ENCODE peak calls at places on chromosome 21, in ten cellular contexts. One of them, this sample, is unnamed.

GRCh38 chr21:20377250-20377649 is 621.0 kb upstream of the NCAM2 start:
- DNase-seq in GM12878: no peak
- DNase-seq in H1: no peak
- DNase-seq in GM12892: no peak
- DNase-seq in K562: no peak
- DNase-seq in breast epithelium: no peak
- DNase-seq in HCT116: no peak
- DNase-seq in stomach: no peak
- DNase-seq in HepG2: no peak
- DNase-seq in spleen: no peak
- DNase-seq in this sample: no peak

GRCh38 chr21:26140185-26140584 is 30.4 kb downstream of the APP start:
- DNase-seq in GM12878: no peak
- DNase-seq in stomach: peak
- DNase-seq in HCT116: peak
- DNase-seq in GM12892: no peak
- DNase-seq in H1: no peak
- DNase-seq in K562: peak
- DNase-seq in HepG2: peak
- DNase-seq in spleen: no peak
- DNase-seq in breast epithelium: peak
- DNase-seq in this sample: no peak

GRCh38 chr21:25838809-25839208 is 104.0 kb downstream of the GABPA start:
- DNase-seq in K562: no peak
- DNase-seq in breast epithelium: no peak
- DNase-seq in GM12878: no peak
- DNase-seq in stomach: no peak
- DNase-seq in HCT116: no peak
- DNase-seq in HepG2: no peak
- DNase-seq in H1: no peak
- DNase-seq in GM12892: no peak
- DNase-seq in spleen: no peak
- DNase-seq in this sample: no peak

GRCh38 chr21:39674794-39675193 is 62.1 kb downstream of the B3GALT5 start:
- DNase-seq in breast epithelium: no peak
- DNase-seq in HepG2: no peak
- DNase-seq in K562: no peak
- DNase-seq in GM12892: no peak
- DNase-seq in spleen: peak
- DNase-seq in H1: no peak
- DNase-seq in stomach: no peak
- DNase-seq in HCT116: no peak
- DNase-seq in GM12878: no peak
- DNase-seq in this sample: no peak

GRCh38 chr21:25670726-25671125 is 31.7 kb downstream of the JAM2 start:
- DNase-seq in HCT116: no peak
- DNase-seq in spleen: no peak
- DNase-seq in stomach: no peak
- DNase-seq in HepG2: no peak
- DNase-seq in H1: no peak
- DNase-seq in K562: no peak
- DNase-seq in GM12892: no peak
- DNase-seq in breast epithelium: no peak
- DNase-seq in GM12878: no peak
- DNase-seq in this sample: no peak

GRCh38 chr21:37636152-37636860 is 269.7 kb downstream of the DYRK1A start:
- DNase-seq in GM12892: no peak
- DNase-seq in K562: no peak
- DNase-seq in H1: no peak
- DNase-seq in spleen: no peak
- DNase-seq in GM12878: no peak
- DNase-seq in HepG2: no peak
- DNase-seq in stomach: no peak
- DNase-seq in breast epithelium: no peak
- DNase-seq in HCT116: no peak
- DNase-seq in this sample: no peak

GRCh38 chr21:44463716-44464115 is 8.4 kb downstream of the LRRC3 start:
- DNase-seq in stomach: no peak
- DNase-seq in GM12892: no peak
- DNase-seq in spleen: peak
- DNase-seq in breast epithelium: no peak
- DNase-seq in HCT116: no peak
- DNase-seq in HepG2: no peak
- DNase-seq in GM12878: no peak
- DNase-seq in K562: no peak
- DNase-seq in H1: no peak
- DNase-seq in this sample: no peak

GRCh38 chr21:15233611-15234010 is 168.8 kb upstream of the NRIP1 start:
- DNase-seq in breast epithelium: no peak
- DNase-seq in HepG2: no peak
- DNase-seq in K562: no peak
- DNase-seq in HCT116: no peak
- DNase-seq in GM12878: no peak
- DNase-seq in stomach: no peak
- DNase-seq in GM12892: no peak
- DNase-seq in spleen: no peak
- DNase-seq in H1: no peak
- DNase-seq in this sample: no peak

GRCh38 chr21:38455403-38455802 is 42.9 kb downstream of the ERG start:
- DNase-seq in H1: no peak
- DNase-seq in GM12878: no peak
- DNase-seq in spleen: no peak
- DNase-seq in HepG2: no peak
- DNase-seq in GM12892: no peak
- DNase-seq in HCT116: no peak
- DNase-seq in stomach: no peak
- DNase-seq in breast epithelium: no peak
- DNase-seq in K562: no peak
- DNase-seq in this sample: no peak

GRCh38 chr21:30478015-30478414 is 2.2 kb downstream of the KRTAP19-1 start:
- DNase-seq in K562: no peak
- DNase-seq in GM12878: no peak
- DNase-seq in stomach: no peak
- DNase-seq in HepG2: no peak
- DNase-seq in GM12892: no peak
- DNase-seq in HCT116: no peak
- DNase-seq in spleen: no peak
- DNase-seq in breast epithelium: no peak
- DNase-seq in H1: no peak
- DNase-seq in this sample: no peak

GRCh38 chr21:27571706-27572105 is 604.8 kb upstream of the ADAMTS5 start:
- DNase-seq in HCT116: no peak
- DNase-seq in spleen: no peak
- DNase-seq in GM12878: no peak
- DNase-seq in GM12892: no peak
- DNase-seq in H1: no peak
- DNase-seq in breast epithelium: no peak
- DNase-seq in stomach: no peak
- DNase-seq in K562: no peak
- DNase-seq in HepG2: no peak
- DNase-seq in this sample: no peak

DNA sequence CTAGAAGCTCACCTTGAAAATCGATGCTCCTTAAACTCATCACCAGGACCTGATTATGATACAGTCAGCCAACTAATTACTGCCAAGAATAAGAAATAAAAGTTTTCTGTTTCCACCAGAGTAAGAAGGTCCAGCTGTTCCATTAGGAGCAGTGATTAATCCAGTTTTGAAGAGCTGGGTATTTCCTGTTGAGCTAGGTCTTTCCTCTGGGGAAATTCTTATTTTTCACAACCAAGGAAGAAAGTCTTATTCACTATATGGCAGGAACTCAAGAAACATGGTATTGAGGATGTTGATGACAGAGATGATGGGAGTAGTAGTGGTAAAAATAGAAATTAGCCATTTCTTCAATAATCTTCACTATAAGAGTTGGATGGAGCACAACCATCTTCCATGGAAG is 374.6 kb upstream of the RUNX1 start:
- DNase-seq in GM12892: no peak
- DNase-seq in spleen: no peak
- DNase-seq in stomach: no peak
- DNase-seq in breast epithelium: no peak
- DNase-seq in K562: no peak
- DNase-seq in HepG2: no peak
- DNase-seq in HCT116: no peak
- DNase-seq in H1: no peak
- DNase-seq in GM12878: no peak
- DNase-seq in this sample: no peak
- TF ChIP-seq POLR2AphosphoS5 in GM12892: no peak
- TF ChIP-seq POLR2AphosphoS5 in spleen: no peak
- TF ChIP-seq POLR2AphosphoS5 in stomach: no peak
- TF ChIP-seq POLR2AphosphoS5 in breast epithelium: no peak
- TF ChIP-seq POLR2AphosphoS5 in K562: no peak
- TF ChIP-seq POLR2AphosphoS5 in HepG2: no peak
- TF ChIP-seq POLR2AphosphoS5 in HCT116: no peak
- TF ChIP-seq POLR2AphosphoS5 in H1: no peak
- TF ChIP-seq POLR2AphosphoS5 in GM12878: no peak
- TF ChIP-seq POLR2AphosphoS5 in this sample: no peak

DNA sequence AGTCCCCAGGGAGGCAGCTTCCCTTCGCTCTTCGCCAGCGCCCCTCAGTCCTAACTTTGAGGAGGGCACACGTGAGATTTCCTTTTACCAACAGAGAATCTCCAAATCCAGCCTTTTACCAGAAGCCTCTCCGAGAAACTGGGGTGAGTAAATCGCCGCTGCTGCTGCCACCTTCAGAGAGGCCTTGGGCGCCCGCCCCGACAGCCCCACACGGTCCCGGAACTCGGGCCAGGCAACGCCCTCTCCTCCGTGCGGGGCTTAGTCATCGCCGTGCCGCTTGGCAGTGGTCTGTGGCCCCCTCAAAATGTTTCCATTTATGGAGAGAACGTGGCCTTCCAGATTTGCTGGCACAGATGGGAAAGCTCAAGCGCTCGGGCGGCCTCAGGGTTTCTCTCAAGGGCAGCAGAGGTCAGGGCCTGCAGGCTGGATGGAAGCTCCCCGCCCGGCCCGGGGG is 41.4 kb upstream of the COL6A2 start:
- DNase-seq in GM12892: no peak
- DNase-seq in spleen: peak
- DNase-seq in HCT116: no peak
- DNase-seq in breast epithelium: peak
- DNase-seq in stomach: peak
- DNase-seq in GM12878: no peak
- DNase-seq in H1: peak
- DNase-seq in K562: no peak
- DNase-seq in HepG2: no peak
- DNase-seq in this sample: no peak
- TF ChIP-seq POLR2A in GM12892: no peak
- TF ChIP-seq POLR2A in spleen: no peak
- TF ChIP-seq POLR2A in HCT116: no peak
- TF ChIP-seq POLR2A in breast epithelium: no peak
- TF ChIP-seq POLR2A in stomach: no peak
- TF ChIP-seq POLR2A in GM12878: no peak
- TF ChIP-seq POLR2A in H1: no peak
- TF ChIP-seq POLR2A in K562: no peak
- TF ChIP-seq POLR2A in HepG2: no peak
- TF ChIP-seq POLR2A in this sample: no peak

GRCh38 chr21:41680444-41681335 is 86.2 kb downstream of the RIPK4 start:
- DNase-seq in spleen: peak
- DNase-seq in stomach: no peak
- DNase-seq in HCT116: no peak
- DNase-seq in GM12892: no peak
- DNase-seq in H1: no peak
- DNase-seq in K562: no peak
- DNase-seq in HepG2: no peak
- DNase-seq in GM12878: no peak
- DNase-seq in breast epithelium: no peak
- DNase-seq in this sample: no peak
- TF ChIP-seq POLR2AphosphoS5 in spleen: no peak
- TF ChIP-seq POLR2AphosphoS5 in stomach: no peak
- TF ChIP-seq POLR2AphosphoS5 in HCT116: no peak
- TF ChIP-seq POLR2AphosphoS5 in GM12892: no peak
- TF ChIP-seq POLR2AphosphoS5 in H1: no peak
- TF ChIP-seq POLR2AphosphoS5 in K562: no peak
- TF ChIP-seq POLR2AphosphoS5 in HepG2: no peak
- TF ChIP-seq POLR2AphosphoS5 in GM12878: no peak
- TF ChIP-seq POLR2AphosphoS5 in breast epithelium: no peak
- TF ChIP-seq POLR2AphosphoS5 in this sample: no peak

GRCh38 chr21:31731112-31731801 is 661 bp downstream of the SCAF4 start:
- DNase-seq in GM12878: no peak
- DNase-seq in H1: peak
- DNase-seq in breast epithelium: peak
- DNase-seq in GM12892: peak
- DNase-seq in spleen: peak
- DNase-seq in HCT116: no peak
- DNase-seq in stomach: peak
- DNase-seq in K562: peak
- DNase-seq in HepG2: peak
- DNase-seq in this sample: peak
- TF ChIP-seq POLR2A in GM12878: no peak
- TF ChIP-seq POLR2A in H1: no peak
- TF ChIP-seq POLR2A in breast epithelium: no peak
- TF ChIP-seq POLR2A in GM12892: no peak
- TF ChIP-seq POLR2A in spleen: no peak
- TF ChIP-seq POLR2A in HCT116: no peak
- TF ChIP-seq POLR2A in stomach: no peak
- TF ChIP-seq POLR2A in K562: no peak
- TF ChIP-seq POLR2A in HepG2: peak
- TF ChIP-seq POLR2A in this sample: no peak